ENCODE peak calls at places on chromosomes 11 and 22, in six cellular contexts. I, P, L, X, O and B are unnamed samples.

GRCh38 chr11:115724709-115725108 is 220.5 kb upstream of the CADM1 start:
- DNase-seq in I (no peak), P (no peak), L (no peak), X (no peak), O (no peak), B (no peak)

GRCh38 chr11:111737180-111737876 is 28.9 kb downstream of the PPP2R1B start:
- DNase-seq in I (no peak), P (no peak), L (no peak), X (no peak), O (no peak), B (no peak)

GRCh38 chr11:62496676-62497075 is 49.9 kb downstream of the AHNAK start:
- DNase-seq in I (no peak), P (no peak), L (no peak), X (no peak), O (no peak), B (no peak)

GRCh38 chr11:34613462-34614183 is 7.3 kb upstream of the EHF start:
- DNase-seq in I (no peak), P (no peak), L (no peak), X (no peak), O (no peak), B (no peak)

GRCh38 chr11:126512741-126513715 is 157.5 kb downstream of the ST3GAL4 start:
- DNase-seq in I (no peak), P (no peak), L (no peak), X (no peak), O (no peak), B (no peak)

GRCh38 chr22:44622147-44622427 is 79.9 kb upstream of the PRR5 start:
- DNase-seq in I (no peak), P (peak; percentile 28), L (no peak), X (no peak), O (no peak), B (no peak)

GRCh38 chr11:121452609-121453150 is at the start of gene SORL1-AS1:
- DNase-seq in I (no peak), P (no peak), L (peak; percentile 43), X (no peak), O (peak; percentile 47), B (no peak)

GRCh38 chr22:25404923-25405853 is 159.3 kb upstream of the GRK3 start:
- DNase-seq in I (peak; percentile 79), P (no peak), L (peak; percentile 27), X (peak; percentile 93), O (peak; percentile 44), B (peak; percentile 24)

GRCh38 chr11:95242202-95242989 is 11.4 kb upstream of the SESN3 start:
- DNase-seq in I (no peak), P (no peak), L (no peak), X (no peak), O (no peak), B (no peak)

GRCh38 chr11:13315517-13316432 is 38.2 kb downstream of the BMAL1 start:
- DNase-seq in I (no peak), P (no peak), L (no peak), X (no peak), O (no peak), B (no peak)

GRCh38 chr11:86108890-86109638 is 40.2 kb upstream of the PICALM start:
- DNase-seq in I (no peak), P (no peak), L (no peak), X (no peak), O (no peak), B (no peak)

GRCh38 chr11:70567680-70568503 is 169.6 kb downstream of the CTTN start:
- DNase-seq in I (peak; percentile 31), P (no peak), L (no peak), X (no peak), O (no peak), B (peak; percentile 48)

GRCh38 chr11:102243399-102243884 is 73.8 kb upstream of the BIRC3 start:
- DNase-seq in I (no peak), P (no peak), L (no peak), X (no peak), O (no peak), B (no peak)

GRCh38 chr22:29816128-29816527 is 21.9 kb downstream of the ASCC2 start:
- DNase-seq in I (no peak), P (no peak), L (no peak), X (peak; percentile 82), O (no peak), B (no peak)